ENCODE peak calls at places on chromosomes 6 and 20, in eight cellular contexts. E is adrenal gland, Q is stomach, F is heart left ventricle, P is IMR-90, I is H1, B is right lobe of liver, A is esophagus squamous epithelium. U is an unnamed sample.

GRCh38 chr6:47736083-47736700 is 37.8 kb downstream of the ADGRF4 start:
- DNase-seq in E (no peak), Q (no peak), F (no peak), P (no peak), I (no peak), B (no peak), A (no peak), U (no peak)

GRCh38 chr20:25285091-25285647 is 37.3 kb downstream of the PYGB start:
- DNase-seq in E (no peak), Q (peak; percentile 20), F (peak; percentile 18), P (no peak), I (no peak), B (peak; percentile 35), A (no peak), U (peak; percentile 11)

GRCh38 chr6:157996201-157996712 is 14.6 kb downstream of the SYNJ2 start:
- DNase-seq in E (no peak), Q (no peak), F (no peak), P (no peak), I (no peak), B (no peak), A (no peak), U (no peak)

GRCh38 chr6:159113223-159113622 is 56.0 kb upstream of the FNDC1 start:
- DNase-seq in E (no peak), Q (no peak), F (no peak), P (no peak), I (no peak), B (no peak), A (no peak), U (no peak)

GRCh38 chr6:71395731-71396409 is 107.3 kb downstream of the OGFRL1 start:
- DNase-seq in E (no peak), Q (peak; percentile 32), F (no peak), P (no peak), I (no peak), B (no peak), A (no peak), U (no peak)

GRCh38 chr6:4355241-4355640 is 219.9 kb upstream of the ECI2 start:
- DNase-seq in E (peak; percentile 20), Q (peak; percentile 18), F (no peak), P (peak; percentile 95), I (no peak), B (no peak), A (no peak), U (no peak)

GRCh38 chr6:137910843-137911456 is 43.9 kb downstream of the TNFAIP3 start:
- DNase-seq in E (no peak), Q (no peak), F (no peak), P (no peak), I (no peak), B (no peak), A (no peak), U (no peak)

GRCh38 chr6:84350397-84350796 is 123.0 kb upstream of the CEP162 start:
- DNase-seq in E (no peak), Q (no peak), F (no peak), P (no peak), I (no peak), B (no peak), A (no peak), U (no peak)

GRCh38 chr20:51385941-51386530 is 156.5 kb downstream of the NFATC2 start:
- DNase-seq in E (peak; percentile 33), Q (no peak), F (no peak), P (peak; percentile 41), I (no peak), B (no peak), A (no peak), U (no peak)

GRCh38 chr20:23304616-23305015 is 46.0 kb upstream of the NXT1 start:
- DNase-seq in E (no peak), Q (no peak), F (no peak), P (no peak), I (no peak), B (no peak), A (no peak), U (no peak)
- TF ChIP-seq CTCF in E (no peak), Q (no peak), F (no peak), P (no peak), I (no peak), B (no peak), A (no peak), U (no peak)

GRCh38 chr6:124964084-124964763 is 2.0 kb downstream of the RNF217 start:
- DNase-seq in E (peak; percentile 72), Q (no peak), F (no peak), P (peak; percentile 65), I (no peak), B (no peak), A (no peak), U (peak; percentile 68)
- TF ChIP-seq POLR2A in E (peak; percentile 43), Q (no peak), F (no peak), P (no peak), I (no peak), B (peak; percentile 77), A (peak; percentile 17), U (peak; percentile 16)

DNA sequence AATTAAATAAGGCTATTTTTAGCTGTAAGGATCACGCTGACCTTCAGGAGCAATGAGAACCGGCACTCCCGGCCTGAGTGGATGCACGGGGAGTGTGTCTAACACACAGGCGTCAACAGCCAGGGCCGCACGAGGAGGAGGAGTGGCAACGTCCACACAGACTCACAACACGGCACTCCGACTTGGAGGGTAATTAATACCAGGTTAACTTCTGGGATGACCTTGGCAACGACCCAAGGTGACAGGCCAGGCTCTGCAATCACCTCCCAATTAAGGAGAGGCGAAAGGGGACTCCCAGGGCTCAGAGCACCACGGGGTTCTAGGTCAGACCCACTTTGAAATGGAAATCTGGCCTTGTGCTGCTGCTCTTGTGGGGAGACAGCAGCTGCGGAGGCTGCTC is 84.0 kb downstream of the RAMACL start:
- DNase-seq in E (no peak), Q (no peak), F (peak; percentile 60), P (no peak), I (no peak), B (no peak), A (no peak), U (peak; percentile 62)
- TF ChIP-seq CTCF in E (no peak), Q (no peak), F (no peak), P (no peak), I (no peak), B (no peak), A (no peak), U (no peak)

GRCh38 chr6:41229716-41230115 is 1.6 kb downstream of the TREML4 start:
- DNase-seq in E (no peak), Q (no peak), F (no peak), P (no peak), I (no peak), B (no peak), A (no peak), U (no peak)
- TF ChIP-seq POLR2A in E (no peak), Q (no peak), F (no peak), P (no peak), I (no peak), B (no peak), A (no peak), U (no peak)

DNA sequence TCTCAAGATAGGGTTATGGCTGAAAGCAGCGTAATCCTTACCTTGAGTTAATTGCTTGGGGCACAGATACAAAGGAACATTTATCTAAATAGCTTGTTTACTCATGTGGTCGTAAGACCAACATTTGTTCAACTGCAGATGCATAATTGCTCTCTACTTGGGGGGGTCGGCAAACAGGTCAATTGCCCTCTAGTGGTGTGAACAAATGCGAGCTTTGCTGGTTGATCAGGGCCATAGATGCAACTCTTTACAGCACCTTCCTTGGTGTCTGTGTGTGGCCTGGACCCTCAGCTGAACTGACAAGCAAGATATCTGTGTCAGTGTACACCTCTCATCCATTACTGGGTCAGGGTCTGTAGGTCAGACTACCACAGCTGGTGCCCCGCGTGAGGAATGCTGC is 24.1 kb downstream of the HLA-DPA1 start:
- DNase-seq in E (no peak), Q (no peak), F (no peak), P (no peak), I (no peak), B (no peak), A (no peak), U (no peak)
- TF ChIP-seq CTCF in E (no peak), Q (no peak), F (no peak), P (no peak), I (peak; percentile 72), B (peak; percentile 2), A (no peak), U (no peak)

DNA sequence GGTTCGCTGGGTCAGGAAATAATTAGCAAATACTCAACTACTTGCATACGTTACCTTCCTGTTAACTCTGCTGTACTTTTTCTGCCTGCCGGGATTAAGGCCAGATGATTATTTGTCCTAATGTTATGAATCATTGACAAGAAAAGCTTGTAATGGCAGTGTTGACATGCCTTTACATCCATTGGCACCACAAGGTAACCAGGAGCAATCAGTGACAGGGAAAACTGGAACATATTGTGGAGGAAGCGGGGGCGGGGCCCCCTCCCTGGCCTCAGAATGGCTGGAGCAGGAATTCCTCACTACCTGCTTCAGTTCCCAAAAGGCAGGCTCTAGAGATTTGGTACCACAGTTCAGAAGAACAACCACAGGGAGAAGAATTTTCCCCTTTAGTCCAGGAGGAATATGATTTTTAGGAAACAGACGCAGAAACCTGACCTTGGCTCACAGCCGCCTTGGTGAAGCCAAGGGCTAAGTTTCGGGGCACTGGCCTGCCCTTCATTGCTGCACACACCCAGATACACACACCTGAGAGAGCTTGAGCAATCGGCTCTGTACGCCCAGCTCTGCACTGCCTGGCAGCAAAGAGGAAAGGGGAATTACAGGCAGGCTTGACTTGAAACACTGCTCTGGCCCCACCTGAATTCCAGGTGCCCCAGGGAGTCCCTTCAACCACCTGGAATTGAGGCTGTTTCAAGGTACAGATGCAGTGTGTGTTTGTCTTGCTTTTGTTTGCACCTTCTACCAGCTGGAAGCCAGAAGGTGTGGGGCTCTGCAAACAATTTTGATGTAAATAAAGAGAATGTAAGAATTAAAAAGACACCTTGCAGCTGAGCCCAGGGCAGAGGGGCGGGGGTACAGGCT is 89.8 kb downstream of the MYB start:
- DNase-seq in E (no peak), Q (peak; percentile 81), F (no peak), P (no peak), I (peak; percentile 90), B (peak; percentile 61), A (no peak), U (no peak)
- TF ChIP-seq POLR2A in E (no peak), Q (no peak), F (no peak), P (no peak), I (peak; percentile 75), B (no peak), A (no peak), U (no peak)

GRCh38 chr6:31770860-31771259 is 6.3 kb downstream of the VWA7 start:
- DNase-seq in E (no peak), Q (no peak), F (no peak), P (no peak), I (no peak), B (no peak), A (no peak), U (no peak)

GRCh38 chr6:31767096-31767645 is 4.7 kb downstream of the SAPCD1 start:
- DNase-seq in E (no peak), Q (no peak), F (no peak), P (no peak), I (no peak), B (no peak), A (no peak), U (no peak)

GRCh38 chr6:31768717-31769257 is 6.3 kb downstream of the SAPCD1 start:
- DNase-seq in E (no peak), Q (no peak), F (no peak), P (no peak), I (no peak), B (no peak), A (no peak), U (no peak)

GRCh38 chr6:31771992-31772358 is 5.2 kb downstream of the VWA7 start:
- DNase-seq in E (no peak), Q (no peak), F (no peak), P (peak; percentile 53), I (no peak), B (no peak), A (no peak), U (no peak)

GRCh38 chr6:31769684-31770371 is 7.3 kb downstream of the VWA7 start:
- DNase-seq in E (peak; percentile 85), Q (peak; percentile 89), F (peak; percentile 73), P (peak; percentile 31), I (peak; percentile 63), B (peak; percentile 88), A (no peak), U (no peak)
- TF ChIP-seq CTCF in E (peak; percentile 72), Q (no peak), F (peak; percentile 66), P (peak; percentile 74), I (peak; percentile 95), B (peak; percentile 94), A (peak; percentile 89), U (peak; percentile 37)

U was measured in uterus.